ENCODE peak calls at places on chromosomes 16 and 17, in ten cellular contexts. E is HuH-7, G is GM04503, L is mucosa of descending colon, K is WTC11, T is kidney tubule cell, U is uterus, P is NCI-H2227 treated with DMSO at 0.1 percent for 48 hours, C is ELR, F is IMR-90. I is an unnamed sample.

GRCh38 chr17:2897605-2898004 is 101.4 kb downstream of the RAP1GAP2 start:
- DNase-seq in L (no peak), F (no peak), T (no peak), E (no peak), G (no peak), C (no peak), P (no peak), K (no peak), U (no peak), I (no peak)

GRCh38 chr17:39916918-39917317 is 1.5 kb downstream of the GSDMB start:
- DNase-seq in C (peak), G (no peak), E (no peak), F (peak), T (no peak), U (no peak), L (no peak), K (no peak), P (no peak), I (no peak)

GRCh38 chr17:74118504-74118903 is 85.0 kb upstream of the RPL38 start:
- DNase-seq in C (no peak), K (peak), U (no peak), E (peak), G (no peak), T (no peak), F (no peak), L (no peak), P (no peak), I (no peak)

GRCh38 chr17:5510776-5511175 is 24.4 kb downstream of the MIS12 start:
- DNase-seq in U (no peak), L (no peak), G (no peak), T (no peak), C (no peak), K (no peak), E (no peak), F (no peak), P (no peak), I (peak)

GRCh38 chr17:38749222-38750043 is 1.3 kb upstream of the PCGF2 start:
- DNase-seq in F (peak), G (no peak), C (peak), E (peak), L (peak), P (peak), U (peak), T (peak), K (peak), I (peak)

GRCh38 chr16:60681014-60681413 is 1355.2 kb downstream of the CDH8 start:
- DNase-seq in U (no peak), E (no peak), G (no peak), P (no peak), F (no peak), C (no peak), L (no peak), T (no peak), K (peak), I (no peak)

GRCh38 chr17:46769531-46770438 is 48.7 kb downstream of the WNT3 start:
- DNase-seq in G (no peak), P (no peak), C (peak), F (no peak), U (no peak), L (no peak), T (peak), K (no peak), E (no peak), I (no peak)

GRCh38 chr16:4392382-4393242 is 21.0 kb downstream of the VASN start:
- DNase-seq in F (peak), C (no peak), P (no peak), K (peak), L (peak), E (no peak), T (peak), G (no peak), U (peak), I (peak)

GRCh38 chr16:8108991-8109509 is 481.3 kb downstream of the TMEM114 start:
- DNase-seq in C (no peak), U (no peak), E (no peak), T (no peak), P (peak), F (no peak), K (no peak), G (no peak), L (no peak), I (no peak)

GRCh38 chr17:60098578-60098977 is 19.9 kb upstream of the HEATR6 start:
- DNase-seq in U (no peak), F (no peak), T (no peak), K (no peak), L (no peak), P (no peak), G (no peak), E (no peak), C (peak), I (no peak)

GRCh38 chr17:79795795-79796569 is 895 bp downstream of the CBX8 start:
- DNase-seq in E (no peak), F (no peak), G (no peak), P (no peak), C (no peak), K (no peak), U (no peak), L (no peak), T (no peak), I (no peak)

GRCh38 chr17:70310251-70310672 is 140.9 kb downstream of the KCNJ2 start:
- DNase-seq in F (no peak), U (no peak), K (no peak), L (no peak), T (no peak), P (no peak), C (peak), G (no peak), E (no peak), I (no peak)

GRCh38 chr17:45221081-45221996 is at the start of gene FMNL1:
- DNase-seq in G (no peak), E (no peak), L (peak), T (peak), P (no peak), U (no peak), F (no peak), K (peak), C (peak), I (no peak)

GRCh38 chr17:43695968-43696865 is 34.5 kb upstream of the MEOX1 start:
- DNase-seq in G (no peak), L (no peak), P (peak), K (no peak), F (peak), E (no peak), U (no peak), T (no peak), C (no peak), I (no peak)

GRCh38 chr16:30041841-30042240 is 10.8 kb upstream of the TLCD3B start:
- DNase-seq in F (peak), T (no peak), L (no peak), C (peak), P (no peak), K (no peak), U (no peak), G (no peak), E (no peak), I (peak)

GRCh38 chr17:70855401-70856054 is 686.2 kb downstream of the KCNJ2 start:
- DNase-seq in F (peak), E (no peak), P (no peak), L (no peak), C (peak), T (peak), G (no peak), K (no peak), U (no peak), I (peak)

GRCh38 chr16:80569440-80570105 is 28.8 kb downstream of the DYNLRB2 start:
- DNase-seq in U (no peak), E (no peak), G (no peak), C (peak), F (peak), P (peak), L (no peak), K (no peak), T (peak), I (peak)

GRCh38 chr16:19113577-19114358 is at the start of gene ITPRIPL2:
- DNase-seq in U (peak), K (peak), E (peak), L (peak), C (peak), P (peak), T (peak), G (peak), F (peak), I (peak)

GRCh38 chr16:84547539-84548058 is 43.1 kb upstream of the MEAK7 start:
- DNase-seq in U (no peak), P (no peak), F (no peak), E (no peak), T (no peak), G (no peak), K (no peak), C (no peak), L (no peak), I (no peak)

GRCh38 chr17:10652984-10653680 is 4.0 kb downstream of the MYH3 start:
- DNase-seq in U (no peak), K (no peak), T (no peak), C (no peak), P (no peak), E (no peak), G (no peak), F (no peak), L (no peak), I (no peak)

GRCh38 chr17:1860978-1861377 is 31.2 kb downstream of the RPA1 start:
- DNase-seq in E (no peak), K (no peak), U (no peak), C (no peak), T (no peak), F (no peak), L (no peak), G (no peak), P (no peak), I (no peak)

GRCh38 chr17:27240086-27240801 is 53.7 kb upstream of the WSB1 start:
- DNase-seq in T (no peak), F (no peak), K (no peak), P (no peak), E (no peak), L (no peak), G (no peak), C (no peak), U (no peak), I (no peak)

GRCh38 chr17:77306048-77306789 is 165.4 kb downstream of the SEC14L1 start:
- DNase-seq in U (no peak), T (no peak), G (no peak), K (no peak), P (no peak), F (no peak), E (no peak), C (no peak), L (no peak), I (peak)

GRCh38 chr17:48174833-48175232 is 67.3 kb downstream of the SNX11 start:
- DNase-seq in T (no peak), K (no peak), E (no peak), L (no peak), C (no peak), G (no peak), U (no peak), P (no peak), F (no peak), I (no peak)

GRCh38 chr16:1538804-1539520 is 5.5 kb downstream of the TMEM204 start:
- DNase-seq in U (no peak), P (no peak), L (no peak), G (no peak), T (no peak), F (no peak), K (peak), E (peak), C (no peak), I (no peak)

GRCh38 chr17:39970157-39970692 is 7.4 kb downstream of the GSDMA start:
- DNase-seq in E (no peak), F (no peak), G (no peak), T (no peak), U (no peak), K (no peak), L (no peak), P (no peak), C (no peak), I (no peak)

GRCh38 chr17:73317554-73318426 is 6.0 kb upstream of the CDC42EP4 start:
- DNase-seq in E (no peak), K (no peak), G (no peak), F (no peak), P (no peak), L (no peak), C (no peak), T (no peak), U (no peak), I (no peak)